ENCODE peak calls at places on chromosomes 12 and 14, in nine cellular contexts. A is bronchial epithelial cell, H is NCI-H345, O is NCI-H69, I is fibroblast of the aortic adventitia, Y is KBM-7, D is stromal cell of bone marrow, P is stomach, W is frontal cortex. V is an unnamed sample.

GRCh38 chr12:112961074-112961473 is 17.2 kb upstream of the OAS2 start:
- DNase-seq in A (no peak), H (no peak), O (no peak), I (no peak), Y (no peak), D (no peak), P (no peak), W (no peak), V (peak; percentile 33)

GRCh38 chr12:75636607-75637006 is 125.2 kb upstream of the KRR1 start:
- DNase-seq in A (no peak), H (no peak), O (peak; percentile 22), I (no peak), Y (no peak), D (no peak), P (no peak), W (no peak), V (no peak)

GRCh38 chr12:110717037-110717436 is 25.7 kb downstream of the PPP1CC start:
- DNase-seq in A (no peak), H (no peak), O (no peak), I (no peak), Y (no peak), D (no peak), P (no peak), W (no peak), V (peak; percentile 64)

GRCh38 chr12:102948941-102949352 is 8.5 kb upstream of the ASCL1 start:
- DNase-seq in A (peak; percentile 40), H (peak; percentile 81), O (peak; percentile 82), I (peak; percentile 52), Y (peak; percentile 71), D (no peak), P (peak; percentile 63), W (no peak), V (peak; percentile 92)

GRCh38 chr14:90274808-90275454 is 18.6 kb downstream of the PSMC1 start:
- DNase-seq in A (peak; percentile 84), H (no peak), O (no peak), I (peak; percentile 49), Y (no peak), D (peak; percentile 63), P (no peak), W (no peak), V (peak; percentile 15)

GRCh38 chr14:96253140-96253539 is 2.9 kb upstream of the BDKRB1 start:
- DNase-seq in A (peak; percentile 78), H (no peak), O (peak; percentile 23), I (peak; percentile 94), Y (no peak), D (peak; percentile 71), P (no peak), W (no peak), V (peak; percentile 44)

GRCh38 chr12:50925342-50925651 is 27.0 kb upstream of the HIGD1C start:
- DNase-seq in A (no peak), H (no peak), O (peak; percentile 74), I (peak; percentile 5), Y (no peak), D (no peak), P (no peak), W (no peak), V (no peak)

GRCh38 chr14:62162998-62163589 is 400.9 kb downstream of the SNAPC1 start:
- DNase-seq in A (peak; percentile 40), H (peak; percentile 64), O (peak; percentile 73), I (peak; percentile 65), Y (peak; percentile 50), D (peak; percentile 18), P (no peak), W (peak; percentile 45), V (peak; percentile 70)

GRCh38 chr12:52082988-52083637 is 3.6 kb downstream of the SMIM41 start:
- DNase-seq in A (no peak), H (peak; percentile 52), O (peak; percentile 76), I (peak; percentile 71), Y (peak; percentile 78), D (no peak), P (peak; percentile 61), W (peak; percentile 87), V (peak; percentile 74)

GRCh38 chr14:99609245-99610117 is 5.5 kb upstream of the CCDC85C start:
- DNase-seq in A (no peak), H (no peak), O (peak; percentile 58), I (peak; percentile 28), Y (no peak), D (no peak), P (no peak), W (no peak), V (no peak)

GRCh38 chr12:113040722-113041168 is 15.8 kb upstream of the DTX1 start:
- DNase-seq in A (peak; percentile 98), H (no peak), O (no peak), I (peak; percentile 90), Y (peak; percentile 8), D (peak; percentile 92), P (peak; percentile 44), W (no peak), V (peak; percentile 55)

GRCh38 chr12:92989715-92990484 is 60.8 kb upstream of the EEA1 start:
- DNase-seq in A (no peak), H (no peak), O (no peak), I (no peak), Y (no peak), D (no peak), P (no peak), W (no peak), V (no peak)

GRCh38 chr14:96051642-96052540 is 12.7 kb downstream of the C14orf132 start:
- DNase-seq in A (peak; percentile 13), H (no peak), O (peak; percentile 68), I (no peak), Y (peak; percentile 1), D (no peak), P (peak; percentile 18), W (no peak), V (peak; percentile 54)

GRCh38 chr14:22384167-22384549 is 204.9 kb downstream of the DAD1 start:
- DNase-seq in A (no peak), H (no peak), O (no peak), I (no peak), Y (no peak), D (no peak), P (no peak), W (no peak), V (no peak)

GRCh38 chr12:90512518-90512917 is 442.5 kb downstream of the CCER1 start:
- DNase-seq in A (no peak), H (no peak), O (no peak), I (no peak), Y (no peak), D (no peak), P (no peak), W (no peak), V (no peak)

V was measured in DMS53.